ENCODE peak calls at places on chromosomes 3 and 15, in eight cellular contexts. Z, R, T, V, X, L, E and U are unnamed samples.

GRCh38 chr3:189404797-189405484 is 226.2 kb upstream of the TP63 start:
- DNase-seq in Z (no peak), R (no peak), T (no peak), V (no peak), X (no peak), L (no peak), E (no peak), U (no peak)

GRCh38 chr3:122743581-122744120 is 50.0 kb downstream of the HSPBAP1 start:
- DNase-seq in Z (no peak), R (no peak), T (no peak), V (no peak), X (no peak), L (no peak), E (no peak), U (no peak)

GRCh38 chr3:185297867-185298266 is 44.0 kb upstream of the EHHADH start:
- DNase-seq in Z (no peak), R (no peak), T (no peak), V (no peak), X (no peak), L (no peak), E (no peak), U (no peak)

GRCh38 chr3:183699238-183699947 is 1.8 kb downstream of the YEATS2 start:
- DNase-seq in Z (no peak), R (no peak), T (no peak), V (no peak), X (no peak), L (no peak), E (no peak), U (no peak)

GRCh38 chr15:98856540-98856907 is 151.1 kb downstream of the PGPEP1L start:
- DNase-seq in Z (no peak), R (no peak), T (no peak), V (no peak), X (peak), L (no peak), E (no peak), U (no peak)

GRCh38 chr15:27042646-27043045 is 71.7 kb downstream of the GABRG3 start:
- DNase-seq in Z (no peak), R (no peak), T (no peak), V (no peak), X (no peak), L (no peak), E (no peak), U (no peak)

GRCh38 chr15:33064878-33065277 is 129.6 kb downstream of the FMN1 start:
- DNase-seq in Z (no peak), R (no peak), T (no peak), V (no peak), X (peak), L (no peak), E (no peak), U (no peak)

GRCh38 chr3:45994661-45995369 is 809 bp downstream of the FYCO1 start:
- DNase-seq in Z (no peak), R (peak), T (peak), V (no peak), X (no peak), L (peak), E (no peak), U (no peak)

GRCh38 chr3:51075221-51075775 is 309.8 kb upstream of the MANF start:
- DNase-seq in Z (no peak), R (no peak), T (no peak), V (no peak), X (no peak), L (no peak), E (no peak), U (no peak)

GRCh38 chr3:177212756-177213155 is 15.5 kb upstream of the TBL1XR1 start:
- DNase-seq in Z (no peak), R (no peak), T (no peak), V (no peak), X (no peak), L (no peak), E (no peak), U (no peak)

GRCh38 chr3:81425198-81425868 is 336.1 kb downstream of the GBE1 start:
- DNase-seq in Z (no peak), R (no peak), T (no peak), V (no peak), X (no peak), L (no peak), E (no peak), U (no peak)

GRCh38 chr3:52234516-52235447 is 4.2 kb downstream of the TWF2 start:
- DNase-seq in Z (peak), R (no peak), T (no peak), V (no peak), X (no peak), L (no peak), E (no peak), U (peak)

GRCh38 chr3:49518441-49518840 is 35.8 kb upstream of the BSN start:
- DNase-seq in Z (peak), R (no peak), T (no peak), V (no peak), X (no peak), L (no peak), E (no peak), U (no peak)

GRCh38 chr15:66503780-66504562 is 684 bp downstream of the RPL4 start:
- DNase-seq in Z (no peak), R (no peak), T (no peak), V (no peak), X (no peak), L (no peak), E (no peak), U (no peak)

GRCh38 chr3:13411186-13411860 is 8.8 kb downstream of the NUP210 start:
- DNase-seq in Z (no peak), R (no peak), T (peak), V (no peak), X (no peak), L (no peak), E (no peak), U (no peak)

GRCh38 chr15:30958219-30958618 is 33.2 kb downstream of the MTMR10 start:
- DNase-seq in Z (no peak), R (no peak), T (no peak), V (no peak), X (no peak), L (no peak), E (no peak), U (no peak)

GRCh38 chr15:87609474-87609873 is 647.1 kb downstream of the NTRK3 start:
- DNase-seq in Z (no peak), R (no peak), T (no peak), V (no peak), X (peak), L (no peak), E (no peak), U (no peak)

GRCh38 chr15:89458440-89458839 is 37.9 kb downstream of the RHCG start:
- DNase-seq in Z (no peak), R (no peak), T (no peak), V (no peak), X (no peak), L (no peak), E (no peak), U (no peak)

GRCh38 chr15:71653986-71654713 is 156.2 kb upstream of the NR2E3 start:
- DNase-seq in Z (no peak), R (no peak), T (no peak), V (no peak), X (no peak), L (no peak), E (no peak), U (no peak)

GRCh38 chr3:128177865-128178264 is 24.6 kb downstream of the EEFSEC start:
- DNase-seq in Z (no peak), R (no peak), T (no peak), V (no peak), X (no peak), L (no peak), E (no peak), U (no peak)

GRCh38 chr15:92907880-92908279 is 7.8 kb downstream of the CHD2 start:
- DNase-seq in Z (no peak), R (no peak), T (peak), V (no peak), X (peak), L (peak), E (no peak), U (peak)

GRCh38 chr3:122307987-122308386 is 17.1 kb upstream of the CSTA start:
- DNase-seq in Z (no peak), R (no peak), T (no peak), V (no peak), X (no peak), L (no peak), E (no peak), U (no peak)

GRCh38 chr3:17151598-17152373 is 267.0 kb downstream of the PLCL2 start:
- DNase-seq in Z (no peak), R (no peak), T (no peak), V (no peak), X (no peak), L (peak), E (peak), U (no peak)

GRCh38 chr3:68142331-68142887 is 488.0 kb upstream of the SUCLG2 start:
- DNase-seq in Z (no peak), R (no peak), T (no peak), V (no peak), X (no peak), L (no peak), E (no peak), U (no peak)

GRCh38 chr15:30895461-30896210 is 8.1 kb upstream of the FAN1 start:
- DNase-seq in Z (no peak), R (no peak), T (no peak), V (no peak), X (no peak), L (no peak), E (no peak), U (no peak)

GRCh38 chr3:175378348-175378747 is 519.2 kb downstream of the NAALADL2 start:
- DNase-seq in Z (no peak), R (no peak), T (no peak), V (peak), X (no peak), L (no peak), E (no peak), U (no peak)

GRCh38 chr3:31840252-31840651 is 140.8 kb downstream of the OSBPL10 start:
- DNase-seq in Z (no peak), R (no peak), T (no peak), V (no peak), X (no peak), L (no peak), E (no peak), U (no peak)

GRCh38 chr3:170470063-170471006 is 51.7 kb downstream of the CLDN11 start:
- DNase-seq in Z (no peak), R (no peak), T (no peak), V (peak), X (no peak), L (no peak), E (no peak), U (no peak)

GRCh38 chr15:25228261-25228660 is 210.6 kb downstream of the UBE3A start:
- DNase-seq in Z (no peak), R (no peak), T (no peak), V (no peak), X (no peak), L (no peak), E (no peak), U (no peak)

GRCh38 chr3:29494305-29495036 is 213.6 kb downstream of the RBMS3 start:
- DNase-seq in Z (no peak), R (no peak), T (no peak), V (no peak), X (peak), L (no peak), E (no peak), U (no peak)

GRCh38 chr15:43268111-43269105 is 1.7 kb upstream of the TGM5 start:
- DNase-seq in Z (no peak), R (peak), T (no peak), V (no peak), X (no peak), L (no peak), E (no peak), U (no peak)